ENCODE peak calls at places on chromosomes 13 and 19, in eight cellular contexts. U, H, S, K, R, Z, C and X are unnamed samples.

GRCh38 chr13:48222358-48223015 is 10.5 kb upstream of the ITM2B start:
- DNase-seq in U (no peak), H (no peak), S (peak; percentile 78), K (no peak), R (no peak), Z (peak; percentile 27), C (no peak), X (no peak)

GRCh38 chr19:45295873-45296272 is 26.8 kb downstream of the CKM start:
- DNase-seq in U (no peak), H (no peak), S (no peak), K (no peak), R (no peak), Z (no peak), C (no peak), X (no peak)

GRCh38 chr13:30169442-30169841 is 137.9 kb downstream of the KATNAL1 start:
- DNase-seq in U (no peak), H (no peak), S (peak; percentile 6), K (no peak), R (no peak), Z (no peak), C (no peak), X (no peak)

GRCh38 chr13:73898276-73898675 is 235.9 kb downstream of the KLF12 start:
- DNase-seq in U (no peak), H (no peak), S (no peak), K (no peak), R (no peak), Z (no peak), C (no peak), X (no peak)

GRCh38 chr13:72530471-72530870 is 197.0 kb downstream of the MZT1 start:
- DNase-seq in U (no peak), H (no peak), S (no peak), K (no peak), R (no peak), Z (peak; percentile 70), C (no peak), X (no peak)

GRCh38 chr13:26964278-26965057 is 203.9 kb upstream of the GPR12 start:
- DNase-seq in U (no peak), H (no peak), S (peak; percentile 40), K (peak; percentile 32), R (no peak), Z (no peak), C (peak; percentile 22), X (no peak)

GRCh38 chr13:40388617-40389016 is 277.8 kb downstream of the FOXO1 start:
- DNase-seq in U (no peak), H (peak; percentile 90), S (no peak), K (no peak), R (no peak), Z (no peak), C (no peak), X (no peak)

GRCh38 chr13:108322206-108322824 is 52.8 kb downstream of the TNFSF13B start:
- DNase-seq in U (no peak), H (no peak), S (peak; percentile 62), K (no peak), R (peak; percentile 46), Z (peak; percentile 47), C (peak; percentile 62), X (peak; percentile 27)

GRCh38 chr19:2037676-2038255 is 13.3 kb downstream of the MKNK2 start:
- DNase-seq in U (no peak), H (no peak), S (no peak), K (no peak), R (no peak), Z (no peak), C (no peak), X (no peak)

GRCh38 chr13:71240906-71241305 is 626.1 kb downstream of the DACH1 start:
- DNase-seq in U (no peak), H (no peak), S (no peak), K (no peak), R (peak; percentile 16), Z (peak; percentile 28), C (peak; percentile 9), X (no peak)

GRCh38 chr19:3186891-3187661 is 1.3 kb downstream of the NCLN start:
- DNase-seq in U (no peak), H (no peak), S (no peak), K (no peak), R (no peak), Z (no peak), C (no peak), X (no peak)

GRCh38 chr19:9768175-9769112 is at the start of gene ZNF846:
- DNase-seq in U (peak; percentile 72), H (peak; percentile 93), S (peak; percentile 96), K (peak; percentile 91), R (peak; percentile 97), Z (peak; percentile 97), C (peak; percentile 96), X (peak; percentile 84)

GRCh38 chr19:10138879-10139795 is 19.4 kb upstream of the EIF3G start:
- DNase-seq in U (no peak), H (no peak), S (no peak), K (no peak), R (no peak), Z (no peak), C (no peak), X (no peak)

GRCh38 chr19:7618366-7618765 is 11.0 kb downstream of the XAB2 start:
- DNase-seq in U (no peak), H (no peak), S (peak; percentile 8), K (no peak), R (no peak), Z (no peak), C (no peak), X (no peak)

GRCh38 chr13:53507741-53508140 is 479.1 kb downstream of the OLFM4 start:
- DNase-seq in U (no peak), H (no peak), S (no peak), K (no peak), R (no peak), Z (no peak), C (no peak), X (no peak)

GRCh38 chr13:42592915-42593718 is 19.2 kb downstream of the TNFSF11 start:
- DNase-seq in U (no peak), H (no peak), S (no peak), K (no peak), R (peak; percentile 49), Z (no peak), C (no peak), X (no peak)

GRCh38 chr19:11355160-11356073 is at the start of gene PLPPR2:
- DNase-seq in U (peak; percentile 97), H (peak; percentile 85), S (peak; percentile 79), K (peak; percentile 93), R (peak; percentile 96), Z (peak; percentile 91), C (peak; percentile 94), X (peak; percentile 56)

GRCh38 chr19:43624933-43625332 is 5.5 kb upstream of the ZNF428 start:
- DNase-seq in U (peak; percentile 36), H (peak; percentile 93), S (no peak), K (peak; percentile 21), R (peak; percentile 88), Z (no peak), C (no peak), X (peak; percentile 49)